ENCODE peak calls at places on chromosomes 2 and 18, in five cellular contexts. M is NCI-H460; R is activated CD4-positive, alpha-beta T cell treated with anti-CD3 and anti-CD28 coated beads, Interleukin-2, amount 50 U/mL, for 24 hours; T is lower lobe of right lung; V is AG09309. O is an unnamed sample.

GRCh38 chr18:44802508-44802907 is 121.8 kb downstream of the SETBP1 start:
- DNase-seq in M (no peak), R (no peak), T (no peak), V (no peak), O (no peak)

GRCh38 chr2:199057936-199058335 is 399.8 kb downstream of the SATB2 start:
- DNase-seq in M (no peak), R (no peak), T (no peak), V (no peak), O (no peak)

GRCh38 chr2:18883626-18884456 is 294.5 kb upstream of the NT5C1B start:
- DNase-seq in M (peak), R (no peak), T (no peak), V (no peak), O (no peak)

GRCh38 chr2:102717308-102718018 is 44.4 kb upstream of the TMEM182 start:
- DNase-seq in M (no peak), R (no peak), T (no peak), V (peak), O (no peak)

GRCh38 chr2:102112271-102112670 is 30.3 kb upstream of the IL1R1 start:
- DNase-seq in M (no peak), R (no peak), T (no peak), V (no peak), O (no peak)

GRCh38 chr2:37489536-37489935 is 145.1 kb downstream of the QPCT start:
- DNase-seq in M (no peak), R (no peak), T (no peak), V (no peak), O (no peak)

GRCh38 chr2:8535821-8536685 is 145.8 kb upstream of the ID2 start:
- DNase-seq in M (no peak), R (no peak), T (no peak), V (no peak), O (no peak)

GRCh38 chr2:72114693-72115051 is 33.0 kb downstream of the CYP26B1 start:
- DNase-seq in M (no peak), R (no peak), T (no peak), V (no peak), O (no peak)